ENCODE peak calls at places on chromosomes 5 and 9, in six cellular contexts. N is cardiac muscle cell; P is activated CD8-positive, alpha-beta T cell treated with anti-CD3 and anti-CD28 coated beads for 36 hours; V is MM.1S; K is chondrocyte; E is choroid plexus epithelial cell. C is an unnamed sample.

GRCh38 chr5:180187767-180188166 is 21.2 kb downstream of the RASGEF1C start:
- DNase-seq in N (no peak), P (no peak), V (no peak), K (no peak), E (no peak), C (no peak)

GRCh38 chr5:94810281-94810680 is 191.8 kb downstream of the SLF1 start:
- DNase-seq in N (no peak), P (no peak), V (no peak), K (no peak), E (no peak), C (no peak)

GRCh38 chr5:139495644-139496435 is 13.3 kb upstream of the STING1 start:
- DNase-seq in N (peak), P (no peak), V (no peak), K (no peak), E (peak), C (no peak)

GRCh38 chr5:132434813-132435286 is 55.7 kb downstream of the IRF1 start:
- DNase-seq in N (no peak), P (no peak), V (no peak), K (no peak), E (no peak), C (no peak)

GRCh38 chr5:69414885-69415583 is at the start of gene MARVELD2:
- DNase-seq in N (peak), P (peak), V (peak), K (no peak), E (peak), C (no peak)

GRCh38 chr5:55668356-55668755 is 43.8 kb downstream of the SLC38A9 start:
- DNase-seq in N (peak), P (no peak), V (no peak), K (no peak), E (peak), C (no peak)

GRCh38 chr5:122124766-122125165 is 4.6 kb upstream of the ZNF474 start:
- DNase-seq in N (no peak), P (no peak), V (no peak), K (no peak), E (no peak), C (no peak)

GRCh38 chr5:79031481-79031867 is 38.0 kb downstream of the DMGDH start:
- DNase-seq in N (no peak), P (no peak), V (no peak), K (no peak), E (no peak), C (no peak)

GRCh38 chr9:122922713-122923112 is 8.6 kb downstream of the ZBTB26 start:
- DNase-seq in N (no peak), P (no peak), V (no peak), K (peak), E (no peak), C (no peak)

GRCh38 chr9:70921126-70921525 is 200.3 kb downstream of the TRPM3 start:
- DNase-seq in N (peak), P (no peak), V (no peak), K (no peak), E (peak), C (no peak)

GRCh38 chr5:88377705-88378656 is 109.3 kb upstream of the TMEM161B start:
- DNase-seq in N (no peak), P (no peak), V (peak), K (no peak), E (no peak), C (no peak)

GRCh38 chr9:27365977-27366376 is 69.0 kb upstream of the EQTN start:
- DNase-seq in N (no peak), P (peak), V (peak), K (no peak), E (peak), C (no peak)

GRCh38 chr5:42828661-42829060 is 17.0 kb upstream of the SELENOP start:
- DNase-seq in N (peak), P (no peak), V (no peak), K (no peak), E (no peak), C (no peak)

GRCh38 chr9:89051421-89051820 is 60.2 kb downstream of the S1PR3 start:
- DNase-seq in N (no peak), P (no peak), V (no peak), K (no peak), E (no peak), C (no peak)

GRCh38 chr9:90188656-90189055 is 454.0 kb downstream of the DIRAS2 start:
- DNase-seq in N (no peak), P (no peak), V (peak), K (no peak), E (no peak), C (no peak)

GRCh38 chr9:88777498-88778312 is 213.6 kb upstream of the S1PR3 start:
- DNase-seq in N (peak), P (no peak), V (peak), K (no peak), E (peak), C (no peak)

GRCh38 chr9:81871695-81872094 is 56.5 kb upstream of the SPATA31D4 start:
- DNase-seq in N (peak), P (no peak), V (no peak), K (no peak), E (peak), C (no peak)

GRCh38 chr5:96468956-96469355 is 35.9 kb upstream of the PCSK1 start:
- DNase-seq in N (no peak), P (no peak), V (no peak), K (no peak), E (no peak), C (no peak)

GRCh38 chr5:164233796-164234195 is 728.4 kb downstream of the MAT2B start:
- DNase-seq in N (peak), P (no peak), V (no peak), K (no peak), E (peak), C (no peak)

GRCh38 chr9:93656426-93657222 is 80.2 kb downstream of the PHF2 start:
- DNase-seq in N (no peak), P (no peak), V (no peak), K (peak), E (no peak), C (no peak)

GRCh38 chr5:16574789-16575785 is 41.7 kb downstream of the RETREG1 start:
- DNase-seq in N (peak), P (no peak), V (no peak), K (no peak), E (peak), C (no peak)

GRCh38 chr9:25716220-25716872 is 38.1 kb upstream of the TUSC1 start:
- DNase-seq in N (peak), P (no peak), V (no peak), K (no peak), E (peak), C (no peak)

GRCh38 chr5:67453526-67453925 is 256.9 kb upstream of the CD180 start:
- DNase-seq in N (peak), P (no peak), V (no peak), K (no peak), E (peak), C (no peak)

DNA sequence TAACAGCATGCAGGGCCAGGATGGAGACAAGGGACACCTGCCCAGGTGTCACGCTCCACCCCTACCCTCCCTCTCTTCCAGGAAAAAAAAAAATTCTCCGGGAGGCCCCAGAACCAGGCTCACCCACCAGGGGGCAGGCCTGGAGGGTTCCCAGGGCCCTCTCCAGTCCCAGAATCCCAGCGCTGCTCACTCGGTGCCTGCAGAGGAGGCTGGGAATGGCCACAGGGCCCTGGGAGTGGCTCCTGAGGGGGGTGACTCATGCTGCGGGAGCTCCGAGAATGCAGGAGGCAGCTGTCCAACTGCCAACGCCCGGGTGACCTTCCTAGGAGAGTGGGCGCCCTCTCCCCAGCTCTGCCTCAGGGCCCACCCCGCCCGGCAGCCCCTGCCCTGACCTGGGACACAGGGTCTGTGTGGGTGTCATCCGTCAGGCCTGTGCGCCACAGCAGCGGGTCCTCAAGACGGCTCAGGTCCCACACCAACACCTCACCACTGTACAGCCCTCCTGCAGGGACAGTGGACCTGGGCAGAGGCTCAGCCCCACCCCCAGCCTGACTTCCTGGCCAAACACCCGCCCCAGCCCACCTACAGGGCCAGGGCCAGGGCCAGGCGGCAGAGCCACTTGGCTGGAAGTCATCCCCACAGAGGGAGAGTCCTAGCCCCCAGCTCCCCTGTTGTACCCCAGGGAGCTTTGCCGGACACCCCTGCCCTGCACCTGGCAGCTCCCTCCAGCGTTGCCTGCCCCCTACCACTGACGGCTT is 21.2 kb downstream of the DYNC2I2 start:
- DNase-seq in N (peak), P (no peak), V (no peak), K (peak), E (peak), C (no peak)
- TF ChIP-seq CTCF in N (peak), P (peak), V (no peak), K (peak), E (peak), C (peak)

DNA sequence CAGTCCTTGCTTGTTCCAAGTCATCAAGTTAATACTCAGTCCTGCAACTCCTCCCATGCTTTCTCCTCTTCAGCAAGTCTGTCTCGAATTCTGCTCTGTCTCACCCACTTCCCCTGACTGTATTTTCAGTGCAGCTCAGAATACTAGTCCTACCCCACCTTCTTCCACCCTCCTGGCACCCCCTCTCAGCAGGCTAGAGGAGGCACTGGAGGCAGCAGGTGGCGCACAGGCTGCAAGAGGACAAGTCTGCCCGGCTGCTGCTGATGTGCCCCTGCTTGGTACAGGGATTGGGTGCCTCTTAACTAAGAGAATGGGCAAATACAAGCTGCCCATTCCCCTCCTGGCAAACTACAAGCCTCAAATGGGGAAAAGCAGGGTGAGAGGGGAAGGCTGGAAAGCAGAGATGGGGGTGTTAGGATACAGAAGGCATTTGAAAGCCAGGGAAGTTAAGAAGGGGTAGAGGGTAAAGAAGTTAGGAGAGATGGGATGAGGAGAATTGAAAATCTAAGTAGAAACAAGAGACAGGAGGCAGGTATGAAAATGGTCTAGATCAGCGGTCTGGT is 5.0 kb downstream of the TLN1 start:
- DNase-seq in N (peak), P (peak), V (no peak), K (no peak), E (peak), C (no peak)
- TF ChIP-seq CTCF in N (peak), P (peak), V (no peak), K (peak), E (no peak), C (no peak)

GRCh38 chr5:86500947-86501346 is 116.8 kb upstream of the COX7C start:
- DNase-seq in N (no peak), P (no peak), V (peak), K (no peak), E (no peak), C (no peak)
- TF ChIP-seq CTCF in N (no peak), P (no peak), V (peak), K (peak), E (no peak), C (peak)

DNA sequence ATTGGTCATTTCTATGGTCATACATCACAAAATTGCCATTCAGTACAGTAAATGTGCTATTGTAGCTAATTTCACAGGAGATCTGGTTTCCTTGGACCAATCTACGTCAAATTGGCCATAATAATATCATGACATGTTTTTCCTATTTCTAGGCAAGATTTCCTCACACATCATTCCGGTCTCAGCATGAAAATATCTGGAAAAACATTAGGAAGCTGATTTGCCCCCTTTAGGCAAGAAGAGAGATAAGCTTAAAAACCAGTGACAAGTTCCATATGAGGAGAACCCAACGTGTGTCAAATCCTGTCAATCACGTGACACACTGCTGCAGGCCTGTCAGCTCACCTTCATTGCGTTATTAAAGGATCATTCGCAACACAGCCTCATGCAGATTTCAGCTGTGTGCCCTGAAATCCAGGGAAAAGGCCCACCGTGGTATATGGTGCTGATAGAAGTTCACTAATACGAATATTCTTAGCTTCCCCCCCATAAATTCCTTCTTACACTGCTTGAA is 153.3 kb downstream of the ST8SIA4 start:
- DNase-seq in N (no peak), P (no peak), V (no peak), K (no peak), E (no peak), C (no peak)
- TF ChIP-seq CTCF in N (no peak), P (no peak), V (no peak), K (no peak), E (no peak), C (no peak)

GRCh38 chr9:98255064-98255577 is 328 bp downstream of the TBC1D2 start:
- DNase-seq in N (peak), P (peak), V (no peak), K (no peak), E (peak), C (peak)
- TF ChIP-seq CTCF in N (no peak), P (no peak), V (no peak), K (peak), E (peak), C (no peak)

GRCh38 chr9:37480759-37481158 is 5.0 kb upstream of the POLR1E start:
- DNase-seq in N (no peak), P (no peak), V (no peak), K (no peak), E (no peak), C (no peak)
- TF ChIP-seq CTCF in N (no peak), P (no peak), V (no peak), K (no peak), E (peak), C (peak)

DNA sequence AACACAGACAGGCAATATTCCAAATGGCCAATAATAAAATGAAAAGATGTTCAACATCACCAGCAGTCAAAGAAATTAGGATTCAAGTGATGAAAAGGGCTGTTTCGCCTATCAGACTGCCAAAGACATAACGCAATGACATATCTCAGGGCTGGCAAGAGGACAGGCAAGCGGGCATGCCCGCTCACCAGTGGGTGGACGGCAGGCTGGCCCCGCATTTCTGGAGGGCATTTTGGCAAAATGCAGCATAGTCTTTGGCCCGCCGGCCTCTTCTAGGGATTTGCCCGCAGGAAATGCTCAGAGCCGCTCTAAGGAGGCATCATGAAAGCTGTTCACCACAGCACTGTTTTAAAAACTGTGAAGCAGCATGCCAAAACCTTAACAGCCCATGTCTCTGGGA is 1.4 kb upstream of the PPP1R26 start:
- DNase-seq in N (no peak), P (no peak), V (no peak), K (no peak), E (no peak), C (no peak)
- TF ChIP-seq CTCF in N (no peak), P (no peak), V (no peak), K (no peak), E (no peak), C (no peak)

GRCh38 chr9:109875495-109875894 is 95.5 kb downstream of the PALM2AKAP2 start:
- DNase-seq in N (no peak), P (no peak), V (no peak), K (no peak), E (no peak), C (no peak)
- TF ChIP-seq CTCF in N (no peak), P (no peak), V (no peak), K (no peak), E (no peak), C (no peak)

GRCh38 chr5:11527994-11528393 is 376.3 kb downstream of the CTNND2 start:
- DNase-seq in N (no peak), P (no peak), V (no peak), K (no peak), E (no peak), C (no peak)
- TF ChIP-seq CTCF in N (no peak), P (no peak), V (no peak), K (no peak), E (no peak), C (no peak)

GRCh38 chr9:127825319-127826051 is 22.8 kb downstream of the FPGS start:
- DNase-seq in N (no peak), P (peak), V (no peak), K (no peak), E (no peak), C (peak)
- TF ChIP-seq CTCF in N (peak), P (no peak), V (peak), K (peak), E (peak), C (peak)

C was measured in D721Med.